ENCODE peak calls at places on chromosomes 4 and X, in four cellular contexts. One of them, this sample, is unnamed.

GRCh38 chrX:130083656-130084382 is 26.5 kb downstream of the ELF4 start:
- DNase-seq in K562: no peak
- DNase-seq in GM12878: no peak
- DNase-seq in HepG2: no peak
- DNase-seq in this sample: no peak

GRCh38 chr4:134132086-134132783 is 69.4 kb downstream of the PABPC4L start:
- DNase-seq in K562: no peak
- DNase-seq in GM12878: no peak
- DNase-seq in HepG2: no peak
- DNase-seq in this sample: no peak

GRCh38 chr4:183747931-183748664 is 89.0 kb downstream of the TRAPPC11 start:
- DNase-seq in K562: no peak
- DNase-seq in GM12878: no peak
- DNase-seq in HepG2: no peak
- DNase-seq in this sample: no peak

GRCh38 chr4:94410678-94411206 is 41.0 kb upstream of the PDLIM5 start:
- DNase-seq in K562: no peak
- DNase-seq in GM12878: no peak
- DNase-seq in HepG2: peak; percentile 76
- DNase-seq in this sample: peak; percentile 42

GRCh38 chr4:86130160-86130933 is 229.5 kb downstream of the MAPK10 start:
- DNase-seq in K562: no peak
- DNase-seq in GM12878: no peak
- DNase-seq in HepG2: no peak
- DNase-seq in this sample: no peak

GRCh38 chr4:76384052-76384451 is 36.9 kb downstream of the CCDC158 start:
- DNase-seq in K562: no peak
- DNase-seq in GM12878: no peak
- DNase-seq in HepG2: no peak
- DNase-seq in this sample: no peak

GRCh38 chrX:15334561-15334960 is 762 bp downstream of the PIGA start:
- DNase-seq in K562: no peak
- DNase-seq in GM12878: no peak
- DNase-seq in HepG2: no peak
- DNase-seq in this sample: no peak

GRCh38 chr4:74158561-74159396 is 861 bp downstream of the MTHFD2L start:
- DNase-seq in K562: no peak
- DNase-seq in GM12878: peak; percentile 9
- DNase-seq in HepG2: no peak
- DNase-seq in this sample: no peak

GRCh38 chr4:94413085-94413685 is 38.6 kb upstream of the PDLIM5 start:
- DNase-seq in K562: no peak
- DNase-seq in GM12878: no peak
- DNase-seq in HepG2: no peak
- DNase-seq in this sample: no peak

GRCh38 chrX:115561605-115562491 is 874 bp downstream of the PLS3 start:
- DNase-seq in K562: no peak
- DNase-seq in GM12878: no peak
- DNase-seq in HepG2: peak; percentile 4
- DNase-seq in this sample: peak; percentile 68

GRCh38 chr4:48269861-48270515 is 350 bp upstream of the TEC start:
- DNase-seq in K562: peak; percentile 98
- DNase-seq in GM12878: peak; percentile 74
- DNase-seq in HepG2: peak; percentile 75
- DNase-seq in this sample: peak; percentile 88

GRCh38 chr4:73593631-73594241 is 26.5 kb downstream of the RASSF6 start:
- DNase-seq in K562: no peak
- DNase-seq in GM12878: no peak
- DNase-seq in HepG2: peak; percentile 39
- DNase-seq in this sample: no peak

GRCh38 chr4:108783666-108784463 is 21.0 kb upstream of the ETNPPL start:
- DNase-seq in K562: no peak
- DNase-seq in GM12878: no peak
- DNase-seq in HepG2: peak; percentile 12
- DNase-seq in this sample: peak; percentile 39

GRCh38 chrX:16714504-16714903 is 2.0 kb upstream of the CTPS2 start:
- DNase-seq in K562: no peak
- DNase-seq in GM12878: no peak
- DNase-seq in HepG2: no peak
- DNase-seq in this sample: no peak

GRCh38 chrX:39008554-39008953 is 207.3 kb downstream of the MID1IP1 start:
- DNase-seq in K562: no peak
- DNase-seq in GM12878: no peak
- DNase-seq in HepG2: no peak
- DNase-seq in this sample: no peak

GRCh38 chr4:110622841-110623709 is at the start of gene PITX2:
- DNase-seq in K562: peak; percentile 46
- DNase-seq in GM12878: no peak
- DNase-seq in HepG2: no peak
- DNase-seq in this sample: peak; percentile 98
- TF ChIP-seq FOXK2 in K562: no peak
- TF ChIP-seq FOXK2 in GM12878: no peak
- TF ChIP-seq FOXK2 in HepG2: no peak
- TF ChIP-seq FOXK2 in this sample: no peak

GRCh38 chrX:97638621-97639020 is 754.9 kb downstream of the RPA4 start:
- DNase-seq in K562: no peak
- DNase-seq in GM12878: no peak
- DNase-seq in HepG2: no peak
- DNase-seq in this sample: no peak
- TF ChIP-seq FOXK2 in K562: no peak
- TF ChIP-seq FOXK2 in GM12878: no peak
- TF ChIP-seq FOXK2 in HepG2: no peak
- TF ChIP-seq FOXK2 in this sample: no peak

DNA sequence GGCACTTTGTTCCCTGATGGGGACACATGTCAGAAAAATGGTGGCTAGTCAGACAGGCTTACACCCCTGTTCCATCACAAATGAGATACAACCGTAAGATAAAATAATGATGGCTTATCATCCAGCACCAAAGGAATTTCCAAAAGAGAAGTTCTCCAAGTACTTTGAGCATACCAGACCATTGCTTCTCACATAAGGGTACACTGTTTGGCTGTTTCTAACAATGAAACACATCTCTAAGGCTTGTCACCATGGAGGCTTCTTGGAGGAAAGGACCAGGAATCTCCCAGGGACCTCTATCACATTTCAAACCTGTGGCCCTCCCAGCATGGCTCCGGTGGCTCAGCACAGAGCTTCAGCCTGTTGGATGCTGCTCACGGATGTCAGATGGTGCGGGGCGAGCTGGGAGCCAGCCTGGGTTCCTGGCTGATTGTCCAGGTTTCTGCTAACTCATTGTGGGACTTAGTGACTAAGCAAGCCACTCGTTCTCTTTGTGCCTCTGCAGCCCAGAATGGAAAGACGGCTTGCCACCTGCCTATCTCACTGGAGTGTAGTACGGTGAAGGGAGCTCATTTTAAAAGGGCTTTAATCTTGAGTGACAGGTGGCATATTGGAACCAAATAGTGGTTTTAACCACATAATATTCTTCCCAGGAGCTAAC is 54.5 kb downstream of the FHDC1 start:
- DNase-seq in K562: peak; percentile 51
- DNase-seq in GM12878: no peak
- DNase-seq in HepG2: no peak
- DNase-seq in this sample: no peak
- TF ChIP-seq FOXK2 in K562: no peak
- TF ChIP-seq FOXK2 in GM12878: no peak
- TF ChIP-seq FOXK2 in HepG2: no peak
- TF ChIP-seq FOXK2 in this sample: no peak

GRCh38 chrX:13125188-13125587 is 80.8 kb upstream of the FAM9C start:
- DNase-seq in K562: no peak
- DNase-seq in GM12878: no peak
- DNase-seq in HepG2: no peak
- DNase-seq in this sample: no peak

GRCh38 chrX:13123247-13123856 is 78.9 kb upstream of the FAM9C start:
- DNase-seq in K562: no peak
- DNase-seq in GM12878: no peak
- DNase-seq in HepG2: peak; percentile 75
- DNase-seq in this sample: no peak

GRCh38 chrX:13121020-13121419 is 76.6 kb upstream of the FAM9C start:
- DNase-seq in K562: no peak
- DNase-seq in GM12878: no peak
- DNase-seq in HepG2: no peak
- DNase-seq in this sample: no peak

GRCh38 chrX:13126785-13127184 is 82.4 kb upstream of the FAM9C start:
- DNase-seq in K562: no peak
- DNase-seq in GM12878: no peak
- DNase-seq in HepG2: peak; percentile 4
- DNase-seq in this sample: peak; percentile 15

DNA sequence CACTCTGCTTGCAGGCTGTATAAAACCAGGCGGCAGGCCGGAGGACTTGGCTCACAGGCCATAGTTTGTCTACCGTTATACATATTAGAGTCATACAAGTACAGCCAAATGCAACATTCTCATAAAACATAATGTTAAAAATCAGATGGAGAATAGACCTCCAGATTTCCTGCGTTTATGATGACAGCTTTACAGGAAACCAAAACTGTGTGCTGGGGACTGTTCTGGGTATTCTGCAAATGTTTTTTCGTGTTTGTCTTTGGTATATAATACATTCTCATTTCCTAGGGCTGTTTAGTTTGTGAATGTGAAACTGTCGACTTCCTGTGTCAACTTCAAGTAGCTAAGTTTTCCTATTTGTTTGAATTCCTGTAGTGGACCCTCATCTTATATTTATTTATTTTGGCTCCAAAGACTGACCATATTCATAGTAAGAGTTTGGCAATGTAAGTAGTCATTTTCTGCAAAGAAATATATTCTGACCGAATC is 79.5 kb upstream of the FAM9C start:
- DNase-seq in K562: no peak
- DNase-seq in GM12878: no peak
- DNase-seq in HepG2: peak; percentile 46
- DNase-seq in this sample: no peak
- TF ChIP-seq FOXK2 in K562: no peak
- TF ChIP-seq FOXK2 in GM12878: no peak
- TF ChIP-seq FOXK2 in HepG2: no peak
- TF ChIP-seq FOXK2 in this sample: no peak

GRCh38 chr4:3679851-3680311 is 86.3 kb upstream of the ADRA2C start:
- DNase-seq in K562: no peak
- DNase-seq in GM12878: no peak
- DNase-seq in HepG2: no peak
- DNase-seq in this sample: no peak
- TF ChIP-seq FOXK2 in K562: no peak
- TF ChIP-seq FOXK2 in GM12878: no peak
- TF ChIP-seq FOXK2 in HepG2: no peak
- TF ChIP-seq FOXK2 in this sample: no peak

GRCh38 chrX:53279296-53280237 is 1.8 kb downstream of the IQSEC2 start:
- DNase-seq in K562: peak; percentile 40
- DNase-seq in GM12878: no peak
- DNase-seq in HepG2: no peak
- DNase-seq in this sample: no peak
- TF ChIP-seq FOXK2 in K562: no peak
- TF ChIP-seq FOXK2 in GM12878: no peak
- TF ChIP-seq FOXK2 in HepG2: no peak
- TF ChIP-seq FOXK2 in this sample: no peak

GRCh38 chrX:41692162-41692749 is 3.5 kb downstream of the GPR34 start:
- DNase-seq in K562: no peak
- DNase-seq in GM12878: no peak
- DNase-seq in HepG2: no peak
- DNase-seq in this sample: no peak
- TF ChIP-seq FOXK2 in K562: no peak
- TF ChIP-seq FOXK2 in GM12878: no peak
- TF ChIP-seq FOXK2 in HepG2: no peak
- TF ChIP-seq FOXK2 in this sample: no peak

GRCh38 chrX:150148749-150149672 is 210.7 kb upstream of the EOLA2 start:
- DNase-seq in K562: no peak
- DNase-seq in GM12878: no peak
- DNase-seq in HepG2: no peak
- DNase-seq in this sample: no peak
- TF ChIP-seq FOXK2 in K562: no peak
- TF ChIP-seq FOXK2 in GM12878: no peak
- TF ChIP-seq FOXK2 in HepG2: no peak
- TF ChIP-seq FOXK2 in this sample: no peak

This sample was measured in HEK293T.